ENCODE peak calls at places on chromosomes 4 and X, in ten cellular contexts. U, F, V, B, I, M, Z, N, G and C are unnamed samples. For H4K20me1 and H3K4me1, the result is how much of the 10 kb centered on the place peaks cover.

GRCh38 chrX:120457766-120458180 is 11.3 kb downstream of the LAMP2 start:
- DNase-seq in U (peak), F (peak), V (peak), B (peak), I (no peak), M (peak), Z (no peak), N (peak), G (no peak), C (peak)

GRCh38 chr4:119504616-119505015 is 124.0 kb downstream of the PDE5A start:
- DNase-seq in U (no peak), F (no peak), V (no peak), B (no peak), I (no peak), M (no peak), Z (no peak), N (no peak), G (no peak), C (no peak)

GRCh38 chr4:38046735-38047487 is 86.7 kb downstream of the PTTG2 start:
- DNase-seq in U (no peak), F (no peak), V (no peak), B (no peak), I (no peak), M (peak), Z (no peak), N (no peak), G (no peak), C (no peak)

GRCh38 chr4:122716825-122717448 is 15.6 kb upstream of the BBS12 start:
- DNase-seq in U (no peak), F (peak), V (peak), B (peak), I (peak), M (peak), Z (peak), N (peak), G (peak), C (peak)

GRCh38 chrX:42495139-42495538 is 282.8 kb downstream of the PPP1R2C start:
- DNase-seq in U (no peak), F (no peak), V (no peak), B (no peak), I (no peak), M (no peak), Z (peak), N (no peak), G (no peak), C (peak)

GRCh38 chr4:48594185-48594584 is 104.1 kb downstream of the ZAR1 start:
- DNase-seq in U (no peak), F (no peak), V (no peak), B (no peak), I (peak), M (no peak), Z (no peak), N (no peak), G (no peak), C (no peak)

GRCh38 chrX:120251471-120252011 is 929 bp downstream of the ZBTB33 start:
- DNase-seq in U (no peak), F (peak), V (peak), B (peak), I (peak), M (peak), Z (peak), N (no peak), G (no peak), C (peak)

GRCh38 chr4:12203945-12204344 is 775.3 kb upstream of the HS3ST1 start:
- DNase-seq in U (no peak), F (no peak), V (no peak), B (peak), I (no peak), M (no peak), Z (no peak), N (no peak), G (no peak), C (no peak)

GRCh38 chr4:180542445-180543100 is 1700.6 kb upstream of the TENM3 start:
- DNase-seq in U (no peak), F (peak), V (no peak), B (peak), I (no peak), M (peak), Z (peak), N (no peak), G (peak), C (no peak)

GRCh38 chrX:9033179-9033578 is 748 bp downstream of the FAM9B start:
- DNase-seq in U (no peak), F (no peak), V (no peak), B (no peak), I (no peak), M (no peak), Z (no peak), N (no peak), G (no peak), C (no peak)

DNA sequence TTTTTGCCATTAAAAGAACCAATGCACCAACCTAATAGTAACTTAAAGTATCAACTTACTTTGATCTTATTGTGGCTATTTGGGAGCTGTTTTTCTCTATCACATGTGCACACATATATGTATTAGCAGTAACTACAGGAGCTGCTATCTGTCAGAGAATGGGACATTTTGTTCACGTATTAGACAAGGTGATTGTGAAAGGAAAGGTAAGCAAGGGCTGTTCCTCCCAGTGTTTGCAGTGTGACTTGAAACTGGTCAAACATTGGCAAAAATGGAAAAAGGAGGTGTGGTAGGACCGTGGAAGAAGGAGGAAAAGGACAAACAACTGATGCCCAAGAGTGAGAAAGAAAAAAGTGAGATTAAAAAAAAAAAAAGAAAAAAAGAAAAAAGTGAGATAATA is 43.1 kb upstream of the KLHL2 start:
- DNase-seq in U (no peak), F (no peak), V (no peak), B (no peak), I (no peak), M (no peak), Z (no peak), N (no peak), G (no peak), C (no peak)
- TF ChIP-seq EZH2 in U (no peak), F (no peak), V (no peak), B (no peak), I (no peak), M (no peak), Z (no peak), N (no peak), G (no peak), C (no peak)

GRCh38 chr4:70925899-70926635 is 23.9 kb downstream of the MOB1B start:
- DNase-seq in U (peak), F (no peak), V (no peak), B (no peak), I (no peak), M (no peak), Z (no peak), N (no peak), G (no peak), C (no peak)
- H4K20me1 ChIP-seq in U (under half), F (under half), V (under half), B (under half), I (under half), M (under half), Z (under half), N (under half), G (under half), C (under half)

GRCh38 chr4:3443750-3444309 is 2.1 kb downstream of the HGFAC start:
- DNase-seq in U (no peak), F (no peak), V (no peak), B (no peak), I (no peak), M (no peak), Z (no peak), N (no peak), G (no peak), C (no peak)

GRCh38 chr4:3441501-3442459 is at the start of gene HGFAC:
- DNase-seq in U (no peak), F (no peak), V (peak), B (no peak), I (no peak), M (no peak), Z (no peak), N (no peak), G (no peak), C (no peak)

GRCh38 chr4:3444351-3445110 is 2.8 kb downstream of the HGFAC start:
- DNase-seq in U (no peak), F (no peak), V (no peak), B (no peak), I (no peak), M (no peak), Z (no peak), N (no peak), G (no peak), C (no peak)

GRCh38 chr4:3442460-3442958 is 741 bp downstream of the HGFAC start:
- DNase-seq in U (no peak), F (no peak), V (no peak), B (no peak), I (no peak), M (no peak), Z (no peak), N (no peak), G (no peak), C (no peak)

GRCh38 chr4:3442959-3443749 is 1.4 kb downstream of the HGFAC start:
- DNase-seq in U (no peak), F (peak), V (peak), B (peak), I (peak), M (peak), Z (peak), N (no peak), G (no peak), C (peak)
- H3K4me1 ChIP-seq in U (under half), F (under half), V (under half), B (under half), I (under half), M (under half), Z (under half), N (under half), G (under half), C (under half)

DNA sequence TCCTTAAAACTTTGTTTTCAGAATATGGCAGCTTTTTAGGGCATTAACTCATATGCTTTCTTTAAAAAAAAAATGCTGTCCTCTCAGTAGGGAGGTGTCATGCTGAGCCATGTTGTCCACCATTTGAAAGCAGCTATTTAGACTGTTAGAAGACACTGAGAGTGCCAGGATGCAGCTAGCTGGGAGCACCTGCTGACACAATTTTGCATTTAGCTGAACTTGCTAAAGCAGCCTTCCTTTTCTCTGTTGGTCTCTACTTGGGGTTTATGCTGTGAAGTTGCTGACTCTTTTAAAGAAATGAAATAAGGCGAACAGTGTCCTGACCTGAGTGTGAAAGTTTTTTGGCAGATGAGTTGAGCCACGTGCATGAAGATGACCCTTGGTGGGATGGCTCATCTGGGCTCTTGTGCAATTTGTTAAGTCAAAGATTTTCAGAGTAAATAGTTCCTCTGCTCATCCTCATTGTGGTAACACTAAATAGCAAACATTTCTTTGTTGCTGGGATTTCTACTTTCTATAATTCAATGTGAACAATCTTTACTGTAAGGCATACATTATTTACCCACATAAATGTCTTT is 64.5 kb downstream of the CDS1 start:
- DNase-seq in U (no peak), F (no peak), V (peak), B (no peak), I (no peak), M (peak), Z (no peak), N (no peak), G (no peak), C (no peak)
- TF ChIP-seq EZH2 in U (no peak), F (no peak), V (no peak), B (no peak), I (no peak), M (no peak), Z (no peak), N (no peak), G (no peak), C (no peak)